ENCODE peak calls at places on chromosomes 5 and 9, in eight cellular contexts. W, E, Y, G, X, S, U and K are unnamed samples.

GRCh38 chr5:60829490-60830266 is 14.4 kb downstream of the ELOVL7 start:
- DNase-seq in X (no peak), W (no peak), S (no peak), Y (no peak), E (no peak), U (no peak), G (no peak), K (no peak)

GRCh38 chr5:59020611-59021285 is 437.9 kb downstream of the RAB3C start:
- DNase-seq in E (no peak), X (peak), G (no peak), U (no peak), S (no peak), W (no peak), Y (no peak), K (no peak)

GRCh38 chr9:133842174-133842573 is 104.0 kb upstream of the SARDH start:
- DNase-seq in U (no peak), X (peak), G (no peak), W (no peak), S (peak), E (no peak), Y (peak), K (no peak)

GRCh38 chr9:36862206-36863145 is 171.6 kb downstream of the PAX5 start:
- DNase-seq in W (peak), E (peak), Y (peak), X (peak), G (no peak), S (peak), U (peak), K (peak)

GRCh38 chr9:76893395-76893932 is 12.4 kb downstream of the PRUNE2 start:
- DNase-seq in E (no peak), Y (no peak), W (no peak), G (no peak), X (no peak), S (no peak), U (no peak), K (no peak)

GRCh38 chr5:86968311-86968753 is 299.4 kb upstream of the RASA1 start:
- DNase-seq in E (no peak), X (no peak), G (no peak), S (no peak), Y (no peak), U (peak), W (no peak), K (no peak)

GRCh38 chr9:113935677-113936380 is 59.7 kb downstream of the ZNF618 start:
- DNase-seq in W (no peak), Y (no peak), E (no peak), X (no peak), U (no peak), G (no peak), S (peak), K (no peak)

GRCh38 chr5:179258001-179258921 is 87.0 kb downstream of the ADAMTS2 start:
- DNase-seq in U (peak), Y (no peak), G (no peak), S (peak), E (peak), X (peak), W (peak), K (no peak)

GRCh38 chr9:107471562-107471961 is 18.0 kb downstream of the KLF4 start:
- DNase-seq in E (no peak), X (no peak), S (no peak), G (no peak), W (no peak), U (no peak), Y (no peak), K (no peak)

GRCh38 chr9:127985011-127985410 is 4.2 kb upstream of the EEIG1 start:
- DNase-seq in X (no peak), S (no peak), U (no peak), G (no peak), W (no peak), Y (no peak), E (no peak), K (no peak)

GRCh38 chr5:72817076-72817476 is 615 bp downstream of the TNPO1 start:
- DNase-seq in G (peak), X (peak), S (peak), Y (peak), W (peak), E (peak), U (peak), K (no peak)

GRCh38 chr5:157265714-157266285 is at the start of gene CYFIP2:
- DNase-seq in Y (peak), E (peak), G (peak), U (peak), S (peak), W (peak), X (peak), K (peak)

GRCh38 chr9:136483589-136484152 is 831 bp upstream of the SEC16A start:
- DNase-seq in G (peak), U (peak), X (peak), E (peak), W (peak), Y (peak), S (peak), K (peak)
- TF ChIP-seq POLR2A in G (peak), U (peak), X (peak), E (peak), W (peak), Y (peak), S (no peak), K (peak)

DNA sequence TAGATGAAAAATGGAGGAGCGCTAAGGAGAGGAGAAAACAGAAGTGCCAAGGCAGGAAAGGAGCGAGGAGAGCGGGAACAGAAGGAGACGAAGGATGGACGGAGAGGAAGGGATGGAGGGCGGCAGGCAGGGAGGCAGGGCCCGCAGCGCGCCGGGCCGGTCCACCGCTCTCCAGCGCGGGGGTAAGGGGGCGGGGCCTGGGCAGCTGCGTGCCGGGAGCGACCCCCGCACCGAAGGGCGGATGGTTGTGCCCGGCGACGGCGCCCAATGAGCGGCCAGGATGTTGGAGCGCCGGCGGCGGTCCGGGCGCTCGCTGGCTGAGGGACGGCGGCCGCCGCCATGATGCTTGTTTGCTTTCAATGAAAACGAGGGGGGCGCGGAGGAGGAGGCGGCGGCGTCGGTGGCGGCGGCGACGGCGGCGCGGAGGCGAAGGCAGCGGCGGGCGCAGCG is at the start of gene CNOT6:
- DNase-seq in E (peak), G (peak), X (peak), S (peak), U (peak), W (peak), Y (peak), K (peak)
- TF ChIP-seq POLR2A in E (no peak), G (peak), X (no peak), S (no peak), U (peak), W (peak), Y (peak), K (peak)

DNA sequence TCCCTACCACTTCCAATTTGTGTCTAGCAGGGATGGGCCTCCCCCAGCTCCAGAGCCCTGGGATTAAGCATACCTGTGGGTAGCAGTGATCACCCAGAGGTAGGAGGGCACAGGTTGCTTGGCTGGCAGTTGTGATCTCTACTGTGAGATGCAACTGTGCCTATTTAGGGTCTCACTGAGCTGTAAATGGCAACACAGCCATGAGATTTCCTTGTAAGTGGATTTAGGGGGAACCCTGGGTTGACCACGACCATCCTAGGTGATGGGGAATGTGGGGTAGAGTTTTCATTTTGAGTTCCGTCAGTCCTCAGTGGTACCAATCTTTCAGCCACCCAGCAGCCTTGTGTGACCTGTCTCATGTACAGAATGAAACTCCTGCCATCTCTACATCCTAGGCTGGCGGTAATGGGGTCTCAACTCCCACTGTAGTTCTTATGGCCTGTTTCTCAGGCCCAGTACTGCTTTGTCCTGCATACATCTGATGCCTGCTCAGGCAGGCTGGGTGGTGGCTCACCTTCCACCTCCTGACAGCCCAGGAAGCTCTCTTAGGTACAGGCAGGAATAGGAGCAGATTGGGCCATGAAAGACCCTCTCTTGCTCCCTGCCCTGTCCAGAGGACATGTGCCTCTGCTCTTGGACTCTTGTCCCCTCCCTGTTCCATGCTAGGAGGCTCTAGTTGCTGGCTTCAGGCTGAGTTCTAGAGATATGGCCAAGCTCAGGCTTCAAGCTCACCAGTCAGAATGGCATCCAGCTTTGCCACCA is 8.1 kb downstream of the HNRNPAB start:
- DNase-seq in U (no peak), G (no peak), E (no peak), S (no peak), W (no peak), X (no peak), Y (no peak), K (no peak)
- TF ChIP-seq POLR2A in U (no peak), G (no peak), E (no peak), S (no peak), W (no peak), X (peak), Y (no peak), K (no peak)

GRCh38 chr5:135501965-135502364 is 33.8 kb downstream of the NEUROG1 start:
- DNase-seq in W (no peak), S (no peak), Y (no peak), X (no peak), E (no peak), U (no peak), G (no peak), K (no peak)

GRCh38 chr5:135498662-135498995 is 37.1 kb downstream of the NEUROG1 start:
- DNase-seq in W (no peak), S (no peak), X (no peak), U (no peak), E (no peak), Y (no peak), G (no peak), K (no peak)

GRCh38 chr5:135493406-135494180 is 41.4 kb upstream of the TIFAB start:
- DNase-seq in X (no peak), W (no peak), Y (peak), G (no peak), S (no peak), U (no peak), E (no peak), K (peak)

GRCh38 chr5:135494196-135494595 is 41.6 kb downstream of the NEUROG1 start:
- DNase-seq in G (no peak), X (no peak), Y (no peak), W (no peak), E (no peak), U (no peak), S (no peak), K (no peak)

DNA sequence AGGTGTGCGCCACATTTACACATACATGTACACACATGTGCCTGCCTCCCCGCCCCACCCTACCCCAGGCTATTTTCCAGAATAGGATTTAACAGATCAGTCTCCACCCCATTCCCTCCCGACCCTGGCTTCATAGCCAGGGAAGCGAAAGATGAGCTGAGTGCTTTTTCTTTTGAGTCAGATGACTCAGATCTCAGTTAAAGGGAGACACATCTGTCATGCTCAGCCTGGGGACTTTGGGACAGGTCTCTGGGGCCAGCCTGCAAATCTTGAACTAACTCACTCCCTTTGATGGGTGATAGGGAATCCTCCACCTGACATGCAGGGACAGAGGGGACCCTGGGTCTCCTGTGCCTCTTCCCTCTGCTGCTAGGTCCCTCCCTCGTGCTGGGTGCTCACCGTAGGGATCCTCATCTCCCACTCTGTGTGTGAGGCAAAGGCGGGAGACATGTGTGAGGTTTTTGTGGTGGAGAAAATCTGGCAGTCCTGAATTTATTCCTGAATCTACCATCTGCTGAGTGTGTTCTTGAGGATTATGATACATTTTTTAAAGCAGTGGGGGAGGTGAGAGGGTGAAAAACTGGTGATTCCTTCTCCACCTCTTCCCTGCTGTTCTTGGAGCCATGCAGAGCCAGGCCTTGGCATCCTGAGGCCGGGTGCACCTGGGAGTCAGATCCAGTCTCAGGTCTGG is 37.6 kb downstream of the NEUROG1 start:
- DNase-seq in E (no peak), S (no peak), X (no peak), Y (no peak), G (no peak), W (no peak), U (no peak), K (no peak)
- TF ChIP-seq POLR2A in E (no peak), S (no peak), X (no peak), Y (no peak), G (no peak), W (no peak), U (no peak), K (no peak)

DNA sequence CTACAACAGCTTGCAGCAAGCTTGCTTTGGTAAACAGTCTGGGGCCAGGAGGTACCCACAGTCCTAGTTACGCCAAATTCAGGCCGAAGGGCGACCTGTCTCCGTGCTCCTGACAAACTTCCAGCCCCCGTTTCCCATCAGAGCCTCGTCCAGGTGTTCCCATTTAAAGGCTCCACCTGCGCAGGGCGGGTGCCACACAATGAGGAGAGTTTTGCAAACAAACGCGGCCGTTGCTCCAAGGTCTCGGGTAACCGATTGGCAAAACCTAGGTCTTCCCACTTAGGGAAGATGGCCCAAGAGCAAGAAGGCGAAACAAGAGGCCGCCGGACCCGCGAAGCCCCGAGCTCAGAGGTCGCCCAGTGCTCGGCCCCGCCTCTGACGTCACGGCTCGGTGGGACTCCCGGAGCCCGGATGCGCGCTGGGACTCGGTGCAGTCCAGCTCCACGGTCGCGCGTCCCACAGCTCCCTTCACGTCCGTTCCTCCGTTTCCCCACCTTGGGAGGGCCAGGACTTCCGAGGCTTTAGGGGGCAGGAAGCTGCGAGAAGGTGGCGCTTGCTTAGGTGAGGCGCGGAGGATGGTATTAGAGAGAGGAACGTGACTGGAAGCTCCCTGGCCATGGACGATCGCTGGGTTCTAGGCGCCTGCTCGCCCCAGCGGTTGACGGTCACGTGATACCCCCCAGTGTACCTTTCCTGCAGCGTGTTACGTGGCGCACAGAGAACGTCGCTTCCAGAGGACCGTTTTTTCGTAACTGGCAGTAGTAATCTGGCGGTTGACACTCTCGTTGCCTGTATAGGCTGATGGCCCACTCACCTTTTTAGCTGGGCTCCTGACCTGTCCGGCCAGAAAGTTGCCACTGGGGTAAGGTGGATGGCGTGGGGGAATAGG is 41.8 kb upstream of the KDM4C start:
- DNase-seq in U (peak), S (peak), G (no peak), Y (peak), W (peak), E (peak), X (peak), K (no peak)
- TF ChIP-seq POLR2A in U (peak), S (no peak), G (peak), Y (no peak), W (peak), E (no peak), X (peak), K (no peak)

GRCh38 chr5:997711-998110 is 10.9 kb upstream of the NKD2 start:
- DNase-seq in S (no peak), G (no peak), W (no peak), E (peak), U (no peak), X (no peak), Y (no peak), K (no peak)

GRCh38 chr5:998276-998974 is 10.2 kb upstream of the NKD2 start:
- DNase-seq in Y (no peak), W (no peak), S (peak), E (peak), G (no peak), X (no peak), U (peak), K (no peak)

GRCh38 chr5:995318-995717 is 13.3 kb upstream of the NKD2 start:
- DNase-seq in W (no peak), G (no peak), X (no peak), S (peak), U (no peak), E (no peak), Y (no peak), K (no peak)

GRCh38 chr5:998975-999501 is 9.6 kb upstream of the NKD2 start:
- DNase-seq in U (peak), Y (peak), W (no peak), G (no peak), E (peak), S (peak), X (peak), K (no peak)

GRCh38 chr5:997001-997474 is 11.6 kb upstream of the NKD2 start:
- DNase-seq in U (peak), S (no peak), E (peak), W (no peak), X (peak), G (no peak), Y (peak), K (no peak)
- TF ChIP-seq POLR2A in U (no peak), S (no peak), E (no peak), W (no peak), X (no peak), G (no peak), Y (no peak), K (no peak)

GRCh38 chr5:138559937-138560336 is 15.3 kb downstream of the HSPA9 start:
- DNase-seq in X (no peak), Y (no peak), U (no peak), G (no peak), S (peak), E (no peak), W (no peak), K (no peak)
- TF ChIP-seq POLR2A in X (no peak), Y (no peak), U (no peak), G (no peak), S (no peak), E (no peak), W (no peak), K (no peak)

GRCh38 chr9:130893250-130894101 is 3.1 kb downstream of the QRFP start:
- DNase-seq in G (no peak), E (no peak), X (peak), S (peak), Y (no peak), U (no peak), W (peak), K (no peak)
- TF ChIP-seq POLR2A in G (no peak), E (no peak), X (no peak), S (no peak), Y (no peak), U (peak), W (no peak), K (no peak)